ENCODE peak calls at places on chromosomes 16 and 17, in five cellular contexts. S is body of pancreas, H is neural progenitor cell, W is cardiac muscle cell, Z is colonic mucosa. T is an unnamed sample.
A peak's percentile ranks its signal among the peaks of the same experiment; 100 is the strongest.

GRCh38 chr16:4377573-4378146 is 6.0 kb downstream of the VASN start:
- DNase-seq in W (no peak), Z (no peak), H (peak; percentile 40), S (no peak), T (no peak)

GRCh38 chr17:5883775-5884665 is 186.2 kb upstream of the WSCD1 start:
- DNase-seq in Z (no peak), H (no peak), W (no peak), S (no peak), T (no peak)

GRCh38 chr17:22460461-22461063 is 768.2 kb downstream of the KCNJ18 start:
- DNase-seq in W (no peak), H (no peak), S (no peak), Z (no peak), T (no peak)

GRCh38 chr16:56203052-56203451 is 11.8 kb downstream of the GNAO1 start:
- DNase-seq in W (peak; percentile 9), Z (no peak), S (no peak), H (peak; percentile 56), T (no peak)

GRCh38 chr16:270381-271255 is 5.1 kb downstream of the RGS11 start:
- DNase-seq in Z (no peak), W (no peak), H (no peak), S (no peak), T (no peak)

GRCh38 chr16:10992112-10992511 is 47.7 kb downstream of the CLEC16A start:
- DNase-seq in H (no peak), W (no peak), Z (no peak), S (no peak), T (no peak)

GRCh38 chr16:47731252-47731651 is 270.1 kb downstream of the PHKB start:
- DNase-seq in H (no peak), S (no peak), W (peak; percentile 84), Z (no peak), T (no peak)

GRCh38 chr17:4142107-4142900 is 526 bp downstream of the ZZEF1 start:
- DNase-seq in S (peak; percentile 50), W (peak; percentile 44), H (peak; percentile 75), Z (peak; percentile 46), T (peak; percentile 51)

GRCh38 chr17:19262650-19263620 is 25.8 kb downstream of the EPN2 start:
- DNase-seq in W (peak; percentile 49), S (no peak), H (no peak), Z (no peak), T (no peak)

GRCh38 chr16:28863929-28864886 is 565 bp downstream of the SH2B1 start:
- DNase-seq in Z (peak; percentile 73), H (peak; percentile 39), S (peak; percentile 41), W (peak; percentile 61), T (peak; percentile 17)

GRCh38 chr17:142876-143784 is 5.8 kb downstream of the SCGB1C2 start:
- DNase-seq in S (no peak), W (no peak), H (no peak), Z (peak; percentile 6), T (no peak)

GRCh38 chr17:36183001-36183810 is 6.8 kb upstream of the TBC1D3B start:
- DNase-seq in S (peak; percentile 85), W (peak; percentile 65), Z (peak; percentile 72), H (peak; percentile 94), T (no peak)

GRCh38 chr17:9684955-9685621 is 39.8 kb downstream of the USP43 start:
- DNase-seq in Z (no peak), W (no peak), H (no peak), S (peak; percentile 19), T (no peak)

GRCh38 chr16:15811778-15812750 is 44.8 kb downstream of the MYH11 start:
- DNase-seq in S (peak; percentile 71), Z (no peak), H (peak; percentile 58), W (peak; percentile 96), T (no peak)

GRCh38 chr17:42284020-42284369 is 4.3 kb upstream of the STAT5A start:
- DNase-seq in W (no peak), H (no peak), Z (no peak), S (no peak), T (no peak)

GRCh38 chr17:56700919-56701420 is 107.5 kb downstream of the NOG start:
- DNase-seq in S (no peak), Z (no peak), W (no peak), H (no peak), T (no peak)

GRCh38 chr17:81064746-81065475 is 30.0 kb downstream of the BAIAP2 start:
- DNase-seq in Z (no peak), S (no peak), H (peak; percentile 72), W (peak; percentile 77), T (no peak)

GRCh38 chr17:36913132-36913531 is 24.1 kb upstream of the LHX1 start:
- DNase-seq in H (no peak), S (no peak), W (no peak), Z (no peak), T (no peak)

GRCh38 chr17:79890706-79891105 is 51.5 kb upstream of the CBX4 start:
- DNase-seq in H (no peak), W (no peak), S (peak; percentile 28), Z (no peak), T (no peak)

GRCh38 chr16:5604770-5605169 is 507.2 kb upstream of the EEF2KMT start:
- DNase-seq in H (peak; percentile 70), Z (peak; percentile 18), W (no peak), S (no peak), T (no peak)

GRCh38 chr17:12422632-12423031 is 243.1 kb upstream of the MYOCD start:
- DNase-seq in W (no peak), H (no peak), Z (no peak), S (peak; percentile 66), T (no peak)

GRCh38 chr16:17404903-17405691 is 65.7 kb downstream of the XYLT1 start:
- DNase-seq in S (peak; percentile 50), W (peak; percentile 85), Z (peak; percentile 20), H (no peak), T (no peak)

GRCh38 chr17:77555741-77556291 is 402.7 kb upstream of the TNRC6C start:
- DNase-seq in Z (peak; percentile 47), S (peak; percentile 66), H (peak; percentile 31), W (peak; percentile 48), T (no peak)

GRCh38 chr17:66602659-66603363 is 232.1 kb upstream of the CACNG5 start:
- DNase-seq in W (peak; percentile 76), Z (no peak), S (no peak), H (no peak), T (no peak)

GRCh38 chr17:45247429-45248131 is 14.3 kb downstream of the SPATA32 start:
- DNase-seq in H (peak; percentile 99), W (peak; percentile 89), Z (peak; percentile 99), S (peak; percentile 99), T (peak; percentile 98)

GRCh38 chr17:57665128-57665527 is 80.0 kb downstream of the CCDC182 start:
- DNase-seq in W (no peak), S (no peak), Z (no peak), H (peak; percentile 39), T (no peak)

GRCh38 chr16:72311426-72311825 is 139.5 kb upstream of the PMFBP1 start:
- DNase-seq in S (no peak), W (peak; percentile 35), H (no peak), Z (no peak), T (no peak)

GRCh38 chr17:13544755-13545154 is 57.0 kb downstream of the HS3ST3A1 start:
- DNase-seq in W (peak; percentile 64), Z (no peak), H (peak; percentile 22), S (no peak), T (no peak)

GRCh38 chr17:21017861-21018260 is 24.9 kb downstream of the USP22 start:
- DNase-seq in W (no peak), Z (no peak), H (no peak), S (no peak), T (no peak)

GRCh38 chr17:73625975-73626706 is 18.1 kb downstream of the SDK2 start:
- DNase-seq in W (no peak), H (peak; percentile 42), S (no peak), Z (no peak), T (no peak)

DNA sequence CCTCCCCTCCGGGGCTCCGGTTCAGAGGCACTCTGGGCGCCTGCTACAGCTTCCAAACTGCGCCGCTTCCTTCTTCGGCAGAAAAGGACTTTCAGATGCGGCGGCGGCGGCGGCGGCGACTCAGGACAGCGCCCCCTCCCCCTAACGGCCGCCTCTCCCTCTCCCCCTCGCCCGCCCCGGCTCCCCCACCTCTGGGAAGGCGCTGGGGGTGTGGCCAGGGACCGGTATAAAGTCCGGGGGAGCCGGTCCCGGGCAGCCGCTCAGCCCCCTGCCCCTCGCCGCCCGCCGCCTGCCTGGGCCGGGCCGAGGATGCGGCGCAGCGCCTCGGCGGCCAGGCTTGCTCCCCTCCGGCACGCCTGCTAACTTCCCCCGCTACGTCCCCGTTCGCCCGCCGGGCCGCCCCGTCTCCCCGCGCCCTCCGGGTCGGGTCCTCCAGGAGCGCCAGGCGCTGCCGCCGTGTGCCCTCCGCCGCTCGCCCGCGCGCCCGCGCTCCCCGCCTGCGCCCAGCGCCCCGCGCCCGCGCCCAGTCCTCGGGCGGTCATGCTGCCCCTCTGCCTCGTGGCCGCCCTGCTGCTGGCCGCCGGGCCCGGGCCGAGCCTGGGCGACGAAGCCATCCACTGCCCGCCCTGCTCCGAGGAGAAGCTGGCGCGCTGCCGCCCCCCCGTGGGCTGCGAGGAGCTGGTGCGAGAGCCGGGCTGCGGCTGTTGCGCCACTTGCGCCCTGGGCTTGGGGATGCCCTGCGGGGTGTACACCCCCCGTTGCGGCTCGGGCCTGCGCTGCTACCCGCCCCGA is at the start of gene IGFBP4:
- DNase-seq in S (peak; percentile 75), Z (peak; percentile 86), W (peak; percentile 86), H (peak; percentile 94), T (peak; percentile 38)
- H3K4me1 ChIP-seq in S (peaks cover 27% of the 10 kb centered on the region), Z (peaks cover 11% of the 10 kb centered on the region), W (peaks cover 16% of the 10 kb centered on the region), H (peaks cover 13% of the 10 kb centered on the region), T (peaks cover 14% of the 10 kb centered on the region)

GRCh38 chr16:20612551-20613470 is 36.6 kb upstream of the ACSM2B start:
- DNase-seq in S (peak; percentile 77), W (peak; percentile 30), H (no peak), Z (peak; percentile 52), T (no peak)
- H3K4me1 ChIP-seq in S (peaks cover 55% of the 10 kb centered on the region), W (no peaks in the 10 kb centered on the region), H (no peaks in the 10 kb centered on the region), Z (no peaks in the 10 kb centered on the region), T (no peaks in the 10 kb centered on the region)

GRCh38 chr17:50050431-50051032 is 5.4 kb upstream of the ITGA3 start:
- DNase-seq in H (no peak), W (no peak), S (no peak), Z (no peak), T (no peak)
- H3K4me1 ChIP-seq in H (peaks cover 9% of the 10 kb centered on the region), W (peaks cover 9% of the 10 kb centered on the region), S (peaks cover 47% of the 10 kb centered on the region), Z (peaks cover 5% of the 10 kb centered on the region), T (peaks cover 8% of the 10 kb centered on the region)

GRCh38 chr17:71869833-71870545 is 250.8 kb upstream of the SOX9 start:
- DNase-seq in S (no peak), W (no peak), H (no peak), Z (no peak), T (no peak)
- H3K4me1 ChIP-seq in S (no peaks in the 10 kb centered on the region), W (peaks cover 30% of the 10 kb centered on the region), H (peaks cover 16% of the 10 kb centered on the region), Z (peaks cover 3% of the 10 kb centered on the region), T (no peaks in the 10 kb centered on the region)

DNA sequence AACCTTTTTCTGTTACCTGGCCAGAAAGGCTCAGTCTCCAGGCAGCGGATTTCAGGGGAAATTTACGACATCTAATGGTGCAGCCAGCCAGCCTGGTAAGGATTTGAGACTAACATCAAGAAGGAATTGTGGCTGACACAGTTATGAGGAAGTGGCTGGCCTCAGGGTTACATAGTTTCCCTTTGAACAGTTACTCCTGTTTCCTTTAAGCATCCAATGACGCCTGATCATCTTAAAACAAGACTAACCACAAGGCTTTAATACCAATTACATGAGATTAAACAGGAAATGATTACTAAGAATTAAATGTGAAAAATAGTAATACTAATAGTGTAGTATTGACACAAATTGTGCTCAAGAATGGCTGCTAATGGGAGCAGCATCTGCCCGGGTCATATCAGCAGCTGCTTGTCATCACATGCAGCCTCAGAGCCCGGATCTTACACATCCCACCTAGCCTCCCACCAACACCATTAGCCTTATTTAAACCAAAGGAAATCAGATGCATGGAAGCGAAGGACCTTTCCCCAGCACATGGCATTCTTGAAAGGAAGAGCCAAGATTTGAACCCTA is 431.8 kb downstream of the PMP22 start:
- DNase-seq in H (no peak), S (no peak), W (peak; percentile 69), Z (no peak), T (no peak)
- H3K4me1 ChIP-seq in H (peaks cover 10% of the 10 kb centered on the region), S (no peaks in the 10 kb centered on the region), W (no peaks in the 10 kb centered on the region), Z (no peaks in the 10 kb centered on the region), T (no peaks in the 10 kb centered on the region)

T was measured in CD4-positive, CD25-positive, alpha-beta regulatory T cell.